ENCODE peak calls at places on chromosomes 11 and 22, in five cellular contexts. W is GM06990; R is right cardiac atrium; D is psoas muscle; N is effector memory CD4-positive, alpha-beta T cell. L is an unnamed sample.

GRCh38 chr11:58659404-58659803 is 36.9 kb downstream of the CNTF start:
- DNase-seq in D (no peak), N (no peak), R (no peak), W (no peak), L (no peak)

GRCh38 chr22:50531546-50532352 is 1.9 kb upstream of the TYMP start:
- DNase-seq in R (peak; percentile 95), N (no peak), D (peak; percentile 88), W (peak; percentile 92), L (no peak)

GRCh38 chr11:27786331-27786730 is 86.1 kb upstream of the BDNF start:
- DNase-seq in W (no peak), D (no peak), R (no peak), N (no peak), L (no peak)

GRCh38 chr11:64021742-64022067 is 14.0 kb upstream of the FLRT1 start:
- DNase-seq in W (peak; percentile 45), D (peak; percentile 84), N (no peak), R (no peak), L (no peak)

GRCh38 chr22:45291061-45291930 is 6.5 kb downstream of the UPK3A start:
- DNase-seq in N (no peak), D (no peak), R (no peak), W (no peak), L (no peak)

GRCh38 chr11:35605691-35606090 is 12.6 kb upstream of the FJX1 start:
- DNase-seq in R (peak; percentile 73), W (no peak), D (no peak), N (no peak), L (peak; percentile 78)

GRCh38 chr11:118415051-118415738 is 13.8 kb downstream of the ATP5MG start:
- DNase-seq in D (no peak), R (no peak), N (no peak), W (no peak), L (no peak)

GRCh38 chr11:112977620-112978212 is 16.5 kb downstream of the NCAM1 start:
- DNase-seq in W (no peak), R (peak; percentile 53), N (no peak), D (peak; percentile 48), L (peak; percentile 75)

GRCh38 chr22:50581950-50582561 is 593 bp downstream of the CHKB start:
- DNase-seq in N (no peak), R (no peak), W (no peak), D (no peak), L (no peak)

GRCh38 chr22:20488946-20489345 is 6.6 kb downstream of the KLHL22 start:
- DNase-seq in W (no peak), D (peak; percentile 30), R (no peak), N (no peak), L (no peak)

GRCh38 chr11:118004543-118005223 is 18.5 kb downstream of the IL10RA start:
- DNase-seq in D (no peak), W (no peak), N (no peak), R (no peak), L (no peak)

GRCh38 chr11:8011981-8012444 is 24.9 kb downstream of the EIF3F start:
- DNase-seq in R (no peak), W (no peak), D (no peak), N (no peak), L (peak; percentile 85)

GRCh38 chr22:48708558-48709245 is 1119.0 kb downstream of the BRD1 start:
- DNase-seq in N (no peak), D (no peak), R (peak; percentile 20), W (no peak), L (no peak)

GRCh38 chr22:19942886-19943664 is 1.5 kb upstream of the TXNRD2 start:
- DNase-seq in W (no peak), R (peak; percentile 50), N (no peak), D (no peak), L (peak; percentile 68)

GRCh38 chr11:42974510-42974909 is 337.3 kb upstream of the API5 start:
- DNase-seq in W (no peak), D (no peak), R (no peak), N (no peak), L (no peak)

GRCh38 chr11:44607324-44607962 is 42.0 kb downstream of the CD82 start:
- DNase-seq in R (peak; percentile 25), D (no peak), W (no peak), N (no peak), L (no peak)

GRCh38 chr11:2404735-2405196 is 4.2 kb downstream of the TSSC4 start:
- DNase-seq in R (no peak), W (no peak), N (no peak), D (no peak), L (no peak)

GRCh38 chr11:65147352-65148075 is 13.2 kb upstream of the SYVN1 start:
- DNase-seq in R (no peak), W (no peak), N (no peak), D (no peak), L (no peak)

DNA sequence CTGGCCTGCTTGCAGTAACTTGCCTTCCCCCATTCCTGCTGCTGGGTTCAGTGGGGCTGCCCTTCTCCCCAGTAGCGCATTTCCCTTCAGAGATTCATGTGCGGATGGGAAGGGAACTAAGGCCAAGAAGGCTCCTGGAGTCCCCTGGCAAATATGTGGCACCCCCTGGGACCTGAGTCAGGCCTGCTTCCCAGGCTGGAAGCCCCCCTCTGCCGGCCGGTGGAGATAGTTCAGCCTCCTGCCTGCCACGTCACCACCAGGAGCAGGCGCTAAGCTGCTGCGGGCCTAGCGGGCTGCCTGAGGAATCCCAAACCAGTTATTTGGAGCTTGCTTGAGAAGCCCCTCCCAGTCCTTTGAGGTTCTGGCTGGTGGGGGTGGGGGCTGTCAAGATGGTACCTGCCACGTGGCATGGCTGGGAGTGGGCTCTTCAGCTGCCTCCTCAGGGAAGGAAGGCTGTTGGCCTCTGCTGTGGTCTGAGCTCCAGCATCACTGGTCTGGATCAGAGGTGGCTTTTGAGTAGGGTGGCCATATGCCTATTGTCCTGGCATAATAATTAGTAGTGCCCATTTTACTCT is 2.0 kb downstream of the SERPINH1 start:
- DNase-seq in N (no peak), D (peak; percentile 80), R (peak; percentile 81), W (no peak), L (peak; percentile 92)
- H3K4me3 ChIP-seq in N (no peak overlapping the region), D (peak overlapping the region; percentile 99), R (peak overlapping the region; percentile 88), W (no peak overlapping the region), L (peak overlapping the region; percentile 99)

DNA sequence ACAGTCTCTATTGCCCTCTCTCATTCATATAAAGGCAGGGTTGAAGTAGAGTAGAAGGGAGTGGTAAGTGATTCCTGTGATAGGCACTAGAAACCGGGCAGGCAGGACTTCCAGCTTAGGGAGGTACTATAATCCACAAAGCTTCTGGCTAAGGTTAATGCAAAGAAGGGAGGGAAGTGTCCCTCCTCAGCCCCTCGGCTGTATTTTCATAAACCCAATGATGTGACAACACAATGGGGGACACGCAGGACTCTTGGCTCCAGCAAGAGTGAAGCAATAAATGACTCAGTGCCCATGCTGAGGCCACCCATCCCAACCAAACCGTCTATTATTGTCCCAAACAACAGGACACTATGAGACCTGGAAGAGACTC is 90.7 kb downstream of the ETS1 start:
- DNase-seq in N (no peak), D (peak; percentile 72), W (no peak), R (no peak), L (no peak)
- H3K4me3 ChIP-seq in N (peak overlapping the region; percentile 38), D (peak overlapping the region; percentile 53), W (peak overlapping the region; percentile 33), R (no peak overlapping the region), L (no peak overlapping the region)

GRCh38 chr11:78961938-78962701 is 387.5 kb upstream of the NARS2 start:
- DNase-seq in D (no peak), W (no peak), N (no peak), R (peak; percentile 65), L (no peak)
- H3K4me3 ChIP-seq in D (no peak overlapping the region), W (no peak overlapping the region), N (no peak overlapping the region), R (no peak overlapping the region), L (peak overlapping the region; percentile 23)

GRCh38 chr22:30763815-30764686 is 69.4 kb downstream of the OSBP2 start:
- DNase-seq in R (peak; percentile 57), W (no peak), N (no peak), D (no peak), L (peak; percentile 51)

GRCh38 chr22:30770716-30771115 is 76.0 kb downstream of the OSBP2 start:
- DNase-seq in W (no peak), N (no peak), D (no peak), R (no peak), L (no peak)

GRCh38 chr22:30767656-30768055 is 73.0 kb downstream of the OSBP2 start:
- DNase-seq in R (no peak), W (no peak), N (no peak), D (no peak), L (no peak)
- H3K4me3 ChIP-seq in R (no peak overlapping the region), W (no peak overlapping the region), N (no peak overlapping the region), D (no peak overlapping the region), L (no peak overlapping the region)

GRCh38 chr11:9577032-9577431 is 3.6 kb downstream of the WEE1 start:
- DNase-seq in R (no peak), N (no peak), W (no peak), D (no peak), L (no peak)

GRCh38 chr11:9574556-9574805 is 1.0 kb downstream of the WEE1 start:
- DNase-seq in D (peak; percentile 66), R (peak; percentile 78), N (no peak), W (peak; percentile 45), L (no peak)

GRCh38 chr11:9574806-9575530 is 1.5 kb downstream of the WEE1 start:
- DNase-seq in N (no peak), D (peak; percentile 52), W (no peak), R (peak; percentile 78), L (peak; percentile 49)

GRCh38 chr11:9573775-9574555 is 495 bp downstream of the WEE1 start:
- DNase-seq in N (no peak), W (no peak), R (peak; percentile 68), D (peak; percentile 56), L (no peak)

GRCh38 chr11:9575531-9576240 is 2.2 kb downstream of the WEE1 start:
- DNase-seq in D (no peak), N (no peak), R (no peak), W (no peak), L (no peak)
- H3K4me3 ChIP-seq in D (peak overlapping the region; percentile 78), N (peak overlapping the region; percentile 78), R (peak overlapping the region; percentile 86), W (peak overlapping the region; percentile 87), L (peak overlapping the region; percentile 88)

GRCh38 chr11:121292503-121293275 is at the start of gene SC5D:
- DNase-seq in W (peak; percentile 97), R (peak; percentile 99), N (peak; percentile 92), D (peak; percentile 97), L (peak; percentile 83)
- H3K4me3 ChIP-seq in W (peak within 1 kb of the TSS; percentile 93), R (peak within 1 kb of the TSS; percentile 91), N (peak within 1 kb of the TSS; percentile 81), D (peak within 1 kb of the TSS; percentile 70), L (peak within 1 kb of the TSS; percentile 88)

GRCh38 chr11:1134848-1135445 is 22.8 kb upstream of the MUC5AC start:
- DNase-seq in D (no peak), R (no peak), W (no peak), N (no peak), L (no peak)

GRCh38 chr11:1139441-1140066 is 18.2 kb upstream of the MUC5AC start:
- DNase-seq in R (no peak), D (no peak), W (no peak), N (no peak), L (no peak)

GRCh38 chr11:1140642-1141490 is 16.9 kb upstream of the MUC5AC start:
- DNase-seq in D (no peak), W (no peak), N (no peak), R (peak; percentile 9), L (no peak)

DNA sequence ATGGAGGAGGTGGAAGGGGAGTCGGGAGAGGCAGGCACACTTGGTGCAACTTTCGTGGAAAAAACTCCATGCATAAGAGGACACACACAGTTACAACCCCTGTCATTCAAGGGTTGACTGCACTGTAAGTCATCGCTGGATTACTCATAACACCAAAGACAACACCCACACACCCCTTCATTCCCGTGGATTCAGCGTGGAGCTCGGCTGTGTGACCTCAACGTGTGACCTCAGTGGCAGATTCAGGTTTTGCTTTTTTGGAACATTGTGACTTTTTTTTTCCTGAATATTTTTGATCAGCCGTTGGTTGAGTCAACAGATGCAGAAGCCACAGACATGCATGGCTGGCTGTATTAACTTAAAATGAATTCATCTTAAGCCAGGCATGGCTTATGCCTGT is 19.7 kb upstream of the MUC5AC start:
- DNase-seq in W (no peak), D (no peak), R (no peak), N (no peak), L (no peak)
- H3K4me3 ChIP-seq in W (no peak overlapping the region), D (no peak overlapping the region), R (no peak overlapping the region), N (no peak overlapping the region), L (no peak overlapping the region)